ENCODE peak calls at places on chromosomes 16 and 17, in eight cellular contexts. B is lower leg skin, E is NCI-H460, Y is T-helper 2 cell, F is MG63, I is fibroblast of mammary gland, A is AG20443, N is AG08396. J is an unnamed sample.
A peak's percentile ranks its signal among the peaks of the same experiment; 100 is the strongest.

GRCh38 chr16:68756250-68757051 is 19.4 kb downstream of the CDH1 start:
- DNase-seq in F (no peak), B (no peak), I (no peak), E (no peak), Y (peak; percentile 9), N (no peak), A (no peak), J (no peak)

GRCh38 chr16:23742761-23743160 is 12.1 kb upstream of the CHP2 start:
- DNase-seq in B (peak; percentile 46), E (no peak), I (no peak), A (no peak), F (no peak), Y (no peak), N (no peak), J (no peak)

GRCh38 chr16:17828012-17828411 is 357.3 kb upstream of the XYLT1 start:
- DNase-seq in Y (no peak), A (peak; percentile 47), I (peak; percentile 97), B (no peak), N (no peak), F (peak; percentile 72), E (no peak), J (no peak)

GRCh38 chr17:57577751-57578607 is 167.1 kb downstream of the CCDC182 start:
- DNase-seq in N (peak; percentile 74), A (peak; percentile 88), Y (no peak), F (no peak), E (peak; percentile 9), B (no peak), I (peak; percentile 71), J (peak; percentile 49)

GRCh38 chr16:1779234-1779701 is 3.1 kb downstream of the SPSB3 start:
- DNase-seq in B (no peak), A (no peak), N (no peak), F (no peak), E (no peak), Y (no peak), I (no peak), J (no peak)

GRCh38 chr16:67101683-67102082 is 8.1 kb upstream of the PHAF1 start:
- DNase-seq in Y (no peak), E (no peak), A (peak; percentile 33), I (peak; percentile 60), F (peak; percentile 5), B (no peak), N (no peak), J (no peak)

GRCh38 chr17:64147110-64148016 is 17.4 kb upstream of the ERN1 start:
- DNase-seq in Y (no peak), A (no peak), I (peak; percentile 76), B (peak; percentile 52), N (no peak), E (peak; percentile 34), F (no peak), J (no peak)

GRCh38 chr17:7405882-7406825 is 1.5 kb upstream of the NLGN2 start:
- DNase-seq in N (no peak), A (no peak), F (no peak), Y (no peak), B (no peak), E (no peak), I (no peak), J (no peak)

GRCh38 chr17:72432143-72432604 is 311.4 kb downstream of the SOX9 start:
- DNase-seq in I (no peak), B (no peak), N (peak; percentile 54), E (no peak), A (peak; percentile 42), Y (no peak), F (no peak), J (no peak)

GRCh38 chr16:82639666-82640336 is 13.0 kb downstream of the CDH13 start:
- DNase-seq in A (peak; percentile 68), B (no peak), Y (no peak), I (peak; percentile 68), E (peak; percentile 90), F (peak; percentile 51), N (peak; percentile 45), J (no peak)

GRCh38 chr16:13517856-13518255 is 402.1 kb upstream of the ERCC4 start:
- DNase-seq in Y (no peak), A (no peak), N (no peak), B (no peak), E (no peak), I (no peak), F (no peak), J (no peak)

GRCh38 chr17:21213491-21214014 is 408 bp downstream of the TMEM11 start:
- DNase-seq in A (peak; percentile 60), N (peak; percentile 64), B (peak; percentile 89), E (no peak), Y (no peak), I (no peak), F (peak; percentile 26), J (no peak)

GRCh38 chr16:74083582-74083981 is 213.0 kb upstream of the PSMD7 start:
- DNase-seq in A (no peak), Y (no peak), F (no peak), E (no peak), B (no peak), I (no peak), N (no peak), J (no peak)

GRCh38 chr17:28569446-28569845 is 1.9 kb downstream of the PIGS start:
- DNase-seq in A (no peak), I (no peak), E (no peak), N (no peak), B (no peak), Y (no peak), F (no peak), J (no peak)

GRCh38 chr17:76054112-76054476 is 18.2 kb downstream of the SRP68 start:
- DNase-seq in F (no peak), A (peak; percentile 57), Y (no peak), B (no peak), I (peak; percentile 87), N (peak; percentile 52), E (no peak), J (no peak)

GRCh38 chr16:43294-43693 is 10.1 kb downstream of the POLR3K start:
- DNase-seq in N (no peak), B (no peak), I (peak; percentile 15), A (no peak), Y (no peak), F (no peak), E (no peak), J (no peak)

GRCh38 chr17:2459917-2460271 is 51.8 kb downstream of the METTL16 start:
- DNase-seq in A (no peak), Y (no peak), F (no peak), I (no peak), B (no peak), N (no peak), E (no peak), J (no peak)

GRCh38 chr17:13351046-13351445 is 250.7 kb downstream of the HS3ST3A1 start:
- DNase-seq in I (peak; percentile 88), E (no peak), F (no peak), A (peak; percentile 44), B (no peak), N (peak; percentile 42), Y (no peak), J (peak; percentile 20)

GRCh38 chr17:78736526-78737079 is 45.5 kb downstream of the CYTH1 start:
- DNase-seq in Y (peak; percentile 67), F (peak; percentile 35), N (no peak), I (peak; percentile 35), E (peak; percentile 69), A (no peak), B (peak; percentile 96), J (no peak)

GRCh38 chr17:57877803-57878202 is 28.0 kb upstream of the MRPS23 start:
- DNase-seq in I (no peak), B (no peak), E (no peak), N (no peak), A (no peak), F (no peak), Y (no peak), J (no peak)